ENCODE peak calls at places on chromosome 21, in six cellular contexts. S, D, A, O, I and Y are unnamed samples.

GRCh38 chr21:38308010-38308784 is 51.4 kb downstream of the KCNJ15 start:
- DNase-seq in S (peak), O (no peak), A (no peak), I (no peak), D (no peak), Y (no peak)

GRCh38 chr21:16605588-16605987 is 875.8 kb downstream of the USP25 start:
- DNase-seq in S (no peak), A (no peak), I (no peak), D (peak), O (no peak), Y (no peak)

GRCh38 chr21:29091032-29091431 is 17.6 kb upstream of the CCT8 start:
- DNase-seq in I (no peak), A (no peak), O (peak), D (peak), S (peak), Y (no peak)

GRCh38 chr21:34845521-34846213 is 176.9 kb downstream of the CLIC6 start:
- DNase-seq in O (peak), I (no peak), D (peak), S (peak), A (no peak), Y (no peak)

GRCh38 chr21:33940846-33941245 is 25.2 kb upstream of the ATP5PO start:
- DNase-seq in S (peak), A (no peak), D (peak), O (no peak), I (no peak), Y (no peak)

GRCh38 chr21:37915941-37916794 is at the start of gene KCNJ6:
- DNase-seq in I (no peak), S (peak), D (peak), A (no peak), O (peak), Y (peak)

GRCh38 chr21:20396798-20397197 is 601.4 kb upstream of the NCAM2 start:
- DNase-seq in D (no peak), S (no peak), A (peak), O (no peak), I (no peak), Y (no peak)

GRCh38 chr21:44013380-44014088 is 1.4 kb downstream of the TRAPPC10 start:
- DNase-seq in A (no peak), I (peak), D (peak), S (peak), O (peak), Y (no peak)

GRCh38 chr21:28615276-28615675 is 377.4 kb downstream of the LTN1 start:
- DNase-seq in O (no peak), S (peak), D (peak), A (no peak), I (no peak), Y (no peak)

GRCh38 chr21:29333355-29333746 is 34.6 kb downstream of the BACH1 start:
- DNase-seq in D (no peak), S (no peak), O (no peak), A (no peak), I (no peak), Y (no peak)

GRCh38 chr21:37551406-37552355 is 185.1 kb downstream of the DYRK1A start:
- DNase-seq in A (no peak), O (no peak), I (no peak), S (no peak), D (peak), Y (no peak)

GRCh38 chr21:26490771-26491170 is 82.3 kb downstream of the CYYR1 start:
- DNase-seq in S (no peak), I (no peak), O (no peak), D (peak), A (no peak), Y (no peak)

GRCh38 chr21:30044447-30045064 is 104.8 kb upstream of the GRIK1 start:
- DNase-seq in S (peak), O (peak), I (no peak), D (peak), A (no peak), Y (no peak)

GRCh38 chr21:43716376-43717165 is 2.4 kb upstream of the PDXK start:
- DNase-seq in A (no peak), O (no peak), I (no peak), S (peak), D (peak), Y (no peak)

GRCh38 chr21:25025596-25025995 is 581.7 kb downstream of the MRPL39 start:
- DNase-seq in S (no peak), O (no peak), I (no peak), A (no peak), D (no peak), Y (no peak)

GRCh38 chr21:28805885-28806284 is 186.8 kb downstream of the LTN1 start:
- DNase-seq in D (peak), S (peak), O (peak), A (no peak), I (no peak), Y (no peak)

GRCh38 chr21:26137379-26138060 is 33.0 kb downstream of the APP start:
- DNase-seq in O (peak), S (no peak), D (no peak), I (no peak), A (no peak), Y (no peak)

GRCh38 chr21:23398726-23399125 is 2208.6 kb downstream of the MRPL39 start:
- DNase-seq in A (no peak), S (no peak), D (no peak), O (no peak), I (no peak), Y (no peak)

GRCh38 chr21:23402929-23403520 is 2204.3 kb downstream of the MRPL39 start:
- DNase-seq in S (no peak), I (no peak), D (no peak), A (no peak), O (no peak), Y (no peak)

DNA sequence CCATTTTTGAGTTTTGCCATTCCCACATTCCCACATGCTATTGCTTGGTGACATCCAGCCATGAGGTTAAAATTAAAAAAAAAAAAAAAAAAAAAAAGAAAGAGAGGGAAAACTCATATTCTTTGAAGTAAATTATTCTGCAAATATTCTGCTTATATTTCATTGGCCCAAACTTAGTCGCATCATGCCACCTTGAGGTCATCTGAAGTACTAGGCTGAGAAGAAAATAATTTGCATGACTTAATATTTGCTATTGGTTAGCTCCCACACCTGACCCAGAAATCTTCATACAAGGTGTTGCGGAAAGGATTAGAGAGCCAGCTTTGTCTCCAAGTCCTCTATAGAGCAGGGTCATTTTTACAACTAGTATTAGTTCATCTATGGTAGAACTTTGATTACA is 2206.0 kb downstream of the MRPL39 start:
- DNase-seq in I (no peak), D (no peak), O (peak), A (no peak), S (no peak), Y (no peak)
- TF ChIP-seq CTCF in I (no peak), D (no peak), O (peak), A (no peak), S (no peak), Y (peak)

GRCh38 chr21:18204931-18205330 is 39.7 kb upstream of the CHODL start:
- DNase-seq in O (peak), A (no peak), S (no peak), D (no peak), I (no peak), Y (no peak)
- TF ChIP-seq CTCF in O (no peak), A (no peak), S (no peak), D (no peak), I (no peak), Y (no peak)

DNA sequence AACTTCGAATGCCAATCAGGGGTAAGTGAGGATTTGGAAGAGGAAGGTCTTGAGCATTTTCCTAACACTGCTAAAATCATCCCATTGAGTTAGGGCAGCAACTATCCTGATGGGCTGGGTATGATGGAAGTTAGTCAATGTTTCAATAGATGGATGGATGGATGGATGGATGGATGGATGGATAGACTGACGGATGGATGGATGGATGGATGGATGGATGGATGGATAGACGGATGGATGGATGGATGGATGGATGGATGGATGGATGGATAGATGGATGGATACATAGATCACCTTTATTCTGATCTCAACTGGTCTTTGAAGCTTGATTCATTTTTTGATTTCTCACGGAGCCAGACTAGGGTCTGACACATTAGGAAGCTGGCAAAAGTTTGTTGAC is 2.3 kb upstream of the CLDN14 start:
- DNase-seq in S (no peak), O (no peak), I (no peak), A (no peak), D (no peak), Y (no peak)
- TF ChIP-seq CTCF in S (no peak), O (no peak), I (no peak), A (no peak), D (no peak), Y (no peak)

GRCh38 chr21:42679319-42679981 is 26.0 kb downstream of the PDE9A start:
- DNase-seq in D (no peak), A (no peak), S (no peak), I (no peak), O (no peak), Y (no peak)
- TF ChIP-seq CTCF in D (no peak), A (no peak), S (no peak), I (no peak), O (no peak), Y (peak)

DNA sequence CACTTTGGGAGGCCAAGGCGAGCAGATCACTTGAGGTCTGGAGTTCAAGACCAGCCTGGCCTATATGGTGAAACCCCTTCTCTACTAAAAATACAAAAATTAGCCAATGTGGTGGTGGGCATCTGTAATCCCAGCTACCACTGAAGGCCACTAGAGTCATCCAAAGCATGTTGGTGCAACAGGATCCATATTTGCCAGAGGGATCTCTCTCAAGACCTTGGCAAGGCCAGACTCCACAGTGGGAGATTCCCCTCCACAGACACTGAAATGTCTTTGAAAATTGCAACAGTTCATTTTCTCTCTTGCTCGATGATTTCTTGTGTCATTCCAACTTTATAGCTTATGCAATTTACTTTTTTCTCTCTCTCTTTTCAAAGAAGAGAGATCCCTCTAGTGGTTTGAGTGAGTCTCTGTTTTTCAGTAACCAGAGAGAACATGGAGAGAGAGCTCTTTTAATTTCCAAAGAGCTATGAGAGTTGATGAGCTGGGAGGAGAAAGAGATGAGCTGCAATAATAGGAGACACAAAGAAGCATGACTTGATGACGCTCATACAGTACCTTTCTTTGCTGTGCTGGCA is 176.8 kb upstream of the USP25 start:
- DNase-seq in A (no peak), D (peak), O (peak), I (no peak), S (peak), Y (no peak)
- TF ChIP-seq CTCF in A (peak), D (peak), O (peak), I (peak), S (peak), Y (peak)

GRCh38 chr21:45187646-45188045 is 100.0 kb downstream of the POFUT2 start:
- DNase-seq in S (no peak), O (no peak), A (no peak), D (no peak), I (no peak), Y (no peak)

GRCh38 chr21:45190013-45190412 is 97.7 kb downstream of the POFUT2 start:
- DNase-seq in O (no peak), A (no peak), D (no peak), I (no peak), S (no peak), Y (no peak)

GRCh38 chr21:45186709-45187108 is 101.0 kb downstream of the POFUT2 start:
- DNase-seq in A (no peak), D (no peak), I (no peak), S (no peak), O (no peak), Y (no peak)

DNA sequence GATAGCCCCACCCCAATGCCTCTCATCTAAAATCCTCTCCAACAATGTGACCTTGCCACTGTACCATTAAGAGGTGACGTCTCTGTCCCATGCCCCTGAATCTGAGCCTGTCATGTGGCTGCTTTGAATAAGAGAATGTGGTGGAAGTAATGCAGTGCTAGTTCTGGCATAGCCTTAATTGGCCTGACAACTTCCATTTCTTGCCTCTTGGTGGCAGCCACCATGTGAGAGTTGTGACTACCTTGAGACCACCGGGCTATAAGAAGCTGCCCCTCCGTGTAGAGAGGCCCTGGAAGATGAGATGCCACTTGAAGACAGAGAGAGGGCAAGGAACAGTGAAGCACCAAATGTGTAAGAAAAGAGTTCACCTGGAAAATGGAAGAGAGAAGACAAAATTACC is 95.4 kb downstream of the POFUT2 start:
- DNase-seq in D (no peak), I (no peak), O (no peak), A (no peak), S (no peak), Y (no peak)
- TF ChIP-seq CTCF in D (no peak), I (no peak), O (no peak), A (no peak), S (no peak), Y (no peak)

GRCh38 chr21:46022551-46023107 is 41.1 kb downstream of the COL6A1 start:
- DNase-seq in I (no peak), S (no peak), O (no peak), A (no peak), D (peak), Y (no peak)
- TF ChIP-seq CTCF in I (no peak), S (no peak), O (no peak), A (no peak), D (no peak), Y (no peak)

DNA sequence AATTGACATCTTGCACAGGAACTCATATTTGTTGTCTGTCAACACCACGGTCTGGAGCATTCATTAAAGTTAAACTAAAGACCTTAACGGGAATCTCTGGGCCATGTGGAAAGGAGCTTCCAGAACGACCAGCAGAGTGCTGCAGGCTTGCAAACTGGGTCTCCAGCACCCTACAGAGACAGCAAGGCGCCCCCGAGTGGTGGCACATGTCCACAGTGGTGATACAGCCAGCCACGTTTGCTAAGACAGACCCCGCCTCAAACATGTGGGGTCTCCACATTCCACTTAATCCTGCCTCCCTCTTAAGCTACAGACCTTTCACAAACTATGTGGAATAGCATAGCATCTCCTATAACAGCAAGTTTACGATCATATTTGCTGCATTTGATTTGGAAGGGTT is 96.5 kb upstream of the BACE2 start:
- DNase-seq in D (no peak), S (no peak), O (peak), I (no peak), A (no peak), Y (no peak)
- TF ChIP-seq CTCF in D (no peak), S (no peak), O (no peak), I (no peak), A (no peak), Y (peak)